ENCODE peak calls at places on chromosomes 6 and 20, in nine cellular contexts. A is psoas muscle, H is uterus, O is BE2C, V is Peyer's patch, C is heart right ventricle, E is testis, M is hepatocyte, F is Caco-2. Q is an unnamed sample.

GRCh38 chr20:53019464-53019863 is 47.3 kb downstream of the TSHZ2 start:
- DNase-seq in A (no peak), H (no peak), O (no peak), V (no peak), C (no peak), E (no peak), M (no peak), F (no peak), Q (no peak)

GRCh38 chr6:126172151-126172550 is 167.8 kb upstream of the CENPW start:
- DNase-seq in A (no peak), H (no peak), O (no peak), V (no peak), C (no peak), E (no peak), M (no peak), F (no peak), Q (no peak)

GRCh38 chr6:108944058-108944457 is 95.8 kb downstream of the ARMC2 start:
- DNase-seq in A (no peak), H (no peak), O (no peak), V (no peak), C (no peak), E (no peak), M (no peak), F (no peak), Q (no peak)

GRCh38 chr6:42745638-42746451 is at the start of gene TBCC:
- DNase-seq in A (peak; percentile 95), H (peak; percentile 96), O (peak; percentile 96), V (peak; percentile 97), C (peak; percentile 93), E (peak; percentile 99), M (peak; percentile 98), F (peak; percentile 94), Q (peak; percentile 91)

GRCh38 chr6:166751051-166751595 is 124.1 kb upstream of the RPS6KA2 start:
- DNase-seq in A (no peak), H (no peak), O (peak; percentile 91), V (peak; percentile 75), C (no peak), E (no peak), M (no peak), F (no peak), Q (no peak)

GRCh38 chr6:36925809-36926208 is 28.7 kb upstream of the PI16 start:
- DNase-seq in A (no peak), H (no peak), O (no peak), V (no peak), C (no peak), E (no peak), M (no peak), F (no peak), Q (no peak)

GRCh38 chr6:38852215-38852614 is 137.1 kb downstream of the DNAH8 start:
- DNase-seq in A (no peak), H (no peak), O (no peak), V (no peak), C (no peak), E (no peak), M (no peak), F (no peak), Q (no peak)

GRCh38 chr20:4560667-4561066 is 161.0 kb upstream of the PRND start:
- DNase-seq in A (no peak), H (no peak), O (no peak), V (no peak), C (no peak), E (no peak), M (no peak), F (no peak), Q (no peak)

GRCh38 chr20:56418385-56418861 is 6.4 kb downstream of the CASS4 start:
- DNase-seq in A (no peak), H (no peak), O (no peak), V (peak; percentile 35), C (no peak), E (no peak), M (no peak), F (no peak), Q (no peak)

GRCh38 chr6:5638666-5639065 is 368.1 kb downstream of the NRN1 start:
- DNase-seq in A (no peak), H (no peak), O (no peak), V (no peak), C (peak; percentile 70), E (no peak), M (no peak), F (no peak), Q (no peak)

GRCh38 chr6:29626948-29627761 is 5.8 kb downstream of the GABBR1 start:
- DNase-seq in A (no peak), H (peak; percentile 36), O (no peak), V (no peak), C (no peak), E (no peak), M (peak; percentile 27), F (no peak), Q (no peak)

GRCh38 chr6:49784272-49784671 is 2.8 kb downstream of the PGK2 start:
- DNase-seq in A (no peak), H (no peak), O (no peak), V (no peak), C (no peak), E (no peak), M (no peak), F (no peak), Q (no peak)

GRCh38 chr6:4776493-4776966 is 326 bp downstream of the CDYL start:
- DNase-seq in A (peak; percentile 69), H (peak; percentile 39), O (peak; percentile 66), V (peak; percentile 30), C (no peak), E (peak; percentile 41), M (no peak), F (no peak), Q (no peak)

GRCh38 chr20:38723069-38723981 is 961 bp upstream of the SLC32A1 start:
- DNase-seq in A (no peak), H (no peak), O (no peak), V (no peak), C (no peak), E (no peak), M (no peak), F (no peak), Q (no peak)

GRCh38 chr6:146090474-146090873 is 61.6 kb downstream of the GRM1 start:
- DNase-seq in A (no peak), H (no peak), O (no peak), V (no peak), C (no peak), E (no peak), M (no peak), F (no peak), Q (no peak)

GRCh38 chr6:106488494-106489369 is 128.2 kb downstream of the CRYBG1 start:
- DNase-seq in A (no peak), H (no peak), O (no peak), V (no peak), C (no peak), E (no peak), M (no peak), F (no peak), Q (no peak)

GRCh38 chr20:884983-885952 is 30.9 kb downstream of the ANGPT4 start:
- DNase-seq in A (no peak), H (no peak), O (peak; percentile 19), V (no peak), C (peak; percentile 61), E (peak; percentile 83), M (peak; percentile 72), F (peak; percentile 38), Q (no peak)

GRCh38 chr6:27275025-27275956 is 27.8 kb downstream of the PRSS16 start:
- DNase-seq in A (no peak), H (no peak), O (no peak), V (no peak), C (no peak), E (no peak), M (no peak), F (no peak), Q (no peak)

GRCh38 chr20:62069741-62070216 is 4.1 kb upstream of the TAF4 start:
- DNase-seq in A (no peak), H (peak; percentile 69), O (no peak), V (no peak), C (no peak), E (no peak), M (peak; percentile 41), F (no peak), Q (no peak)

GRCh38 chr6:57021086-57021720 is 25.3 kb upstream of the KIAA1586 start:
- DNase-seq in A (no peak), H (no peak), O (no peak), V (no peak), C (no peak), E (no peak), M (peak; percentile 50), F (peak; percentile 8), Q (no peak)

GRCh38 chr6:163151212-163151611 is 263.3 kb upstream of the QKI start:
- DNase-seq in A (no peak), H (no peak), O (no peak), V (no peak), C (no peak), E (no peak), M (no peak), F (no peak), Q (no peak)

GRCh38 chr6:67131827-67132226 is 1424.8 kb upstream of the EYS start:
- DNase-seq in A (no peak), H (no peak), O (no peak), V (no peak), C (no peak), E (no peak), M (no peak), F (no peak), Q (peak; percentile 40)

GRCh38 chr6:36029464-36029863 is 1.9 kb downstream of the MAPK14 start:
- DNase-seq in A (no peak), H (no peak), O (no peak), V (no peak), C (no peak), E (no peak), M (no peak), F (peak; percentile 9), Q (no peak)

GRCh38 chr20:51008718-51009117 is 14.2 kb downstream of the KCNG1 start:
- DNase-seq in A (no peak), H (no peak), O (no peak), V (no peak), C (no peak), E (peak; percentile 79), M (peak; percentile 44), F (no peak), Q (no peak)
- H3K36me3 ChIP-seq in A (no peaks in the 10 kb centered on the region), H (no peaks in the 10 kb centered on the region), O (no peaks in the 10 kb centered on the region), V (peaks cover 2% of the 10 kb centered on the region), C (no peaks in the 10 kb centered on the region), E (no peaks in the 10 kb centered on the region), M (no peaks in the 10 kb centered on the region), F (no peaks in the 10 kb centered on the region), Q (no peaks in the 10 kb centered on the region)

GRCh38 chr20:63966944-63967322 is 2.8 kb downstream of the ZNF512B start:
- DNase-seq in A (no peak), H (peak; percentile 14), O (no peak), V (no peak), C (no peak), E (no peak), M (no peak), F (no peak), Q (no peak)
- H3K9me3 ChIP-seq in A (no peaks in the 10 kb centered on the region), H (no peaks in the 10 kb centered on the region), O (no peaks in the 10 kb centered on the region), V (peaks cover 6% of the 10 kb centered on the region), C (no peaks in the 10 kb centered on the region), E (no peaks in the 10 kb centered on the region), M (no peaks in the 10 kb centered on the region), F (peaks cover 23% of the 10 kb centered on the region), Q (no peaks in the 10 kb centered on the region)

GRCh38 chr20:25044660-25045342 is 13.1 kb downstream of the ACSS1 start:
- DNase-seq in A (peak; percentile 31), H (no peak), O (no peak), V (no peak), C (no peak), E (no peak), M (no peak), F (no peak), Q (no peak)
- H3K4me1 ChIP-seq in A (peaks cover 93% of the 10 kb centered on the region), H (peaks cover 13% of the 10 kb centered on the region), O (no peaks in the 10 kb centered on the region), V (peaks cover 18% of the 10 kb centered on the region), C (peaks cover 92% of the 10 kb centered on the region), E (peaks cover 70% of the 10 kb centered on the region), M (peaks cover 9% of the 10 kb centered on the region), F (no peaks in the 10 kb centered on the region), Q (peaks cover 100% of the 10 kb centered on the region)

GRCh38 chr20:44932916-44933315 is 23.1 kb downstream of the PABPC1L start:
- DNase-seq in A (no peak), H (no peak), O (no peak), V (no peak), C (no peak), E (no peak), M (no peak), F (no peak), Q (no peak)
- H3K36me3 ChIP-seq in A (no peaks in the 10 kb centered on the region), H (no peaks in the 10 kb centered on the region), O (peaks cover 4% of the 10 kb centered on the region), V (no peaks in the 10 kb centered on the region), C (no peaks in the 10 kb centered on the region), E (no peaks in the 10 kb centered on the region), M (no peaks in the 10 kb centered on the region), F (peaks cover 1% of the 10 kb centered on the region), Q (peaks cover 3% of the 10 kb centered on the region)

Q was measured in thoracic aorta.